ENCODE peak calls at places on chromosome 2, in six cellular contexts. U is NB4; P is AG10803; C is activated CD4-positive, alpha-beta T cell treated with anti-CD3 and anti-CD28 coated beads for 48 hours; E is body of pancreas; K is IMR-90. M is an unnamed sample.

GRCh38 chr2:144747571-144747970 is 227.7 kb upstream of the ZEB2 start:
- DNase-seq in K (no peak), E (no peak), U (peak), P (no peak), C (no peak), M (no peak)

GRCh38 chr2:218406949-218407703 is 7.5 kb downstream of the CTDSP1 start:
- DNase-seq in C (peak), K (peak), E (peak), P (peak), U (peak), M (no peak)

GRCh38 chr2:241354668-241355658 is 1.1 kb upstream of the FARP2 start:
- DNase-seq in E (peak), K (peak), P (peak), U (peak), C (peak), M (peak)

GRCh38 chr2:112187805-112188596 is 49.8 kb downstream of the FBLN7 start:
- DNase-seq in P (no peak), U (peak), E (no peak), K (no peak), C (peak), M (no peak)

GRCh38 chr2:205766765-205767359 is 84.6 kb downstream of the NRP2 start:
- DNase-seq in U (peak), C (peak), K (peak), P (peak), E (peak), M (no peak)

GRCh38 chr2:76825409-76825970 is 696.7 kb downstream of the LRRTM4 start:
- DNase-seq in K (no peak), U (no peak), P (no peak), E (no peak), C (no peak), M (no peak)

GRCh38 chr2:218179782-218180181 is 13.0 kb upstream of the CXCR1 start:
- DNase-seq in K (no peak), E (no peak), U (no peak), P (no peak), C (no peak), M (no peak)

GRCh38 chr2:173881466-173881865 is 83.7 kb downstream of the SP3 start:
- DNase-seq in P (peak), K (peak), E (no peak), U (no peak), C (no peak), M (no peak)

GRCh38 chr2:48017136-48017535 is 110.8 kb upstream of the FBXO11 start:
- DNase-seq in K (no peak), P (no peak), E (no peak), U (no peak), C (no peak), M (no peak)